ENCODE peak calls at places on chromosome 6, in nine cellular contexts. U is prostate gland, C is K562, E is transverse colon, M is HepG2, X is HCT116, F is H1, Q is GM23338, W is breast epithelium. G is an unnamed sample.

GRCh38 chr6:105151644-105152043 is 28.2 kb downstream of the POPDC3 start:
- DNase-seq in U (no peak), W (no peak), E (no peak), X (no peak), M (no peak), Q (no peak), C (no peak), F (no peak), G (no peak)

GRCh38 chr6:4910060-4910746 is 93.6 kb downstream of the RPP40 start:
- DNase-seq in C (no peak), M (no peak), W (no peak), F (no peak), Q (no peak), E (peak), U (peak), X (no peak), G (no peak)

GRCh38 chr6:32047855-32048766 is 9.9 kb downstream of the CYP21A2 start:
- DNase-seq in E (peak), M (peak), C (peak), W (peak), X (peak), F (peak), Q (peak), U (peak), G (no peak)

GRCh38 chr6:26450240-26450639 is 7.5 kb upstream of the BTN2A1 start:
- DNase-seq in E (no peak), W (no peak), Q (peak), X (no peak), C (no peak), M (no peak), U (no peak), F (no peak), G (no peak)

GRCh38 chr6:168314948-168315347 is 4.6 kb downstream of the DACT2 start:
- DNase-seq in X (no peak), W (peak), U (peak), C (no peak), F (no peak), M (no peak), Q (no peak), E (no peak), G (no peak)

GRCh38 chr6:124772733-124773319 is 189.4 kb upstream of the RNF217 start:
- DNase-seq in C (no peak), E (no peak), M (no peak), U (no peak), Q (no peak), F (no peak), W (no peak), X (no peak), G (peak)

GRCh38 chr6:26123675-26124549 is 36.7 kb downstream of the HFE start:
- DNase-seq in F (peak), M (peak), W (peak), C (peak), U (peak), E (peak), Q (peak), X (peak), G (peak)

GRCh38 chr6:56742122-56742791 is 99.6 kb upstream of the DST start:
- DNase-seq in F (no peak), W (no peak), X (no peak), U (no peak), M (peak), E (no peak), C (no peak), Q (no peak), G (no peak)

GRCh38 chr6:30615958-30616810 is 859 bp downstream of the PPP1R10 start:
- DNase-seq in F (no peak), W (peak), X (no peak), Q (peak), E (no peak), C (peak), U (no peak), M (peak), G (no peak)

GRCh38 chr6:155050311-155050710 is 55.2 kb downstream of the TIAM2 start:
- DNase-seq in U (no peak), M (no peak), F (no peak), X (no peak), E (no peak), C (no peak), Q (no peak), W (no peak), G (no peak)

GRCh38 chr6:75201901-75202672 is 3.8 kb downstream of the COL12A1 start:
- DNase-seq in C (no peak), M (no peak), E (peak), Q (peak), X (no peak), W (no peak), U (no peak), F (no peak), G (no peak)

GRCh38 chr6:25051083-25051482 is 115.3 kb upstream of the RIPOR2 start:
- DNase-seq in W (no peak), U (no peak), X (no peak), Q (no peak), M (no peak), F (no peak), E (no peak), C (no peak), G (no peak)
- TF ChIP-seq POLR2AphosphoS5 in W (no peak), U (peak), X (no peak), Q (no peak), M (no peak), F (no peak), E (no peak), C (no peak), G (no peak)

DNA sequence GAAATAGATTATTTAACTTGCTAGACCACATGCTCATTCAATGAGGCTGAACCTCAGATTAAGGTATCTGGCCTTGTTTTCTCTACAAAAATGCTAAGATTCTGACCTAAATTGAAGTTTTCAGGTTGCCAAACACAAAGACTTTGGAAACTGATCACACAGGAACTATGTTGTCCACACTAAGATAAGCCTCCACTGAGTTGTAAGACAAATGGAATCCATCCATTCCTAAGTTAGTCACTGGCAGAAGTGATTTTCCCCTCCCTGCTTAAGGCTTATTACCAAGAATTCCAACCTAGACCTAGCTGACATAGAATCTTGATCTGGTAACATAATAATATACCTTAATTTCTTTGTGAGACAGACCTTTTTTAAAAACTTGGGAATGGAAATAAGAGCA is 608.1 kb downstream of the TENT5A start:
- DNase-seq in F (no peak), E (no peak), W (no peak), M (no peak), C (no peak), U (no peak), Q (no peak), X (no peak), G (no peak)
- TF ChIP-seq POLR2AphosphoS5 in F (no peak), E (no peak), W (no peak), M (no peak), C (no peak), U (no peak), Q (no peak), X (no peak), G (no peak)

DNA sequence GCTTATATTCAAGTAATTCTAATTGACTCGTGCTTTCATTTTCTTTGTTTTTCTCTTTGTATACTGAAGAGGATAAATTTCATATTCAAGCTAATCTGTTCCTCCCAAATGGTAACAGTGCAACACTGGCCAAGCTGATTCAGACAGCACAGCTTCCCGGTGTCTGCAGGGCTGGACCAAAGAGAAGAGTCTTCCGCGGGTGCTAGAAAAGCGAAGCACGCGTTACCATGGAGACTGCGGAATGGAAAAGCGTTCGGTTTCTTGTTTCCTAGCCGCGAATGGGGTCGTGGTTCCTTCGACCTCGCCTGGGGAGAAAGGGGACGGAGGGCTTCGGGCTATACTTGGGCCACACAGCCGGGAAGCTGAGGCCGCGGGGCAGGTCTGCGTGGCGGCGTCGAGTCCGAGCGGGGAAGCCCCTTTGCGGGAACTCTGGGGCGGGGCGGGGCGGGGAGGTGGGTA is 6.2 kb upstream of the ZNF311 start:
- DNase-seq in U (peak), F (no peak), X (no peak), Q (peak), M (no peak), W (no peak), C (peak), E (peak), G (no peak)
- TF ChIP-seq POLR2AphosphoS5 in U (no peak), F (no peak), X (no peak), Q (no peak), M (no peak), W (peak), C (no peak), E (no peak), G (no peak)

DNA sequence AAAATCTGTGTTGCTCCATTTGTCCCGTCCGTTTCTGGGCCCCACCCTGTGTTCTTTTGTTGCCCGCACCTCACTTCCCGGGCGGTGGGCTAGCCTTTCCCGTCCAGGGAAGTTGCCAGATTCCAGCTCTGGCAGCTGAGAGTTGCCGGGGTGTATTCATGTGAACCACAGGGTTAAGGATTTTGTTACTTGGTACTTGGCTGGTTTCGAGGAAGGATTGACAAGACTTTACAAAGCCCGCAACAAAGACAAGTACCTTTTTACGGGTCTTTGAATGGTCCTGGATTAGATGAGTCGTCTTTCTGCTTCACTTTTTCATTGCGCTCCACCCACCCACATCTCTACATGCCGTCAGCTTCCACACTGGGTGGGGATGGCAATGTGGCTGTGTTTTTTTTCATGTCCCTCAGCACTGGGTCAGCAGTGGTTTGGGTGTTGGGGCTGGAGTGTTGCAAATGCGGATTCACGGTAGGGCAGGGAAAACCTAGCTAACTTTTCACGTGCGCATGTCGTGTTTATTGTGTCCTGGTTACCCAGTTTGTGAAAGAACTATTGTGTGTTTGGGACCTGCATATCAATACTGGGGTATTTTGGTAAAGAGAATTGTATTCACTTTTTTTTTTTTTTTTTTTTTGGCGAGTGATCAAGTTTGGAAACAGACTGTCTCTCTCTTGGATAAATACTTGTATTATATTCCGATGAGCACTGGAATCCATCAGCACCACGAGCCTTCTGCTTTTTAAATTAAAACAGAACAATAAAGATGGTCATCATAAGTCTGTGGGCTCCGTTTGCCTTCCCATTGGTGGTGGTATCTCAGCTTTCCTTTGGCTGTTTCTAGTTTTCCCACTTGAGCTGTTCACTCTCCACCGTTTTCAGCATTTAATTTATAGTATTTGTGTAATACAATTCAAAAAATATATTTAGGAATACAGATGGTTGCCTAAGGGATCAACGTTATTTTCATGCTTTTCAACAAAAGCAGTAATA is 1.2 kb downstream of the DUSP22 start:
- DNase-seq in E (peak), W (no peak), C (no peak), Q (peak), F (no peak), U (no peak), M (no peak), X (no peak), G (no peak)
- TF ChIP-seq POLR2AphosphoS5 in E (peak), W (no peak), C (no peak), Q (no peak), F (no peak), U (no peak), M (no peak), X (no peak), G (no peak)

GRCh38 chr6:16380220-16380809 is 141.9 kb downstream of the GMPR start:
- DNase-seq in E (no peak), Q (no peak), U (no peak), M (no peak), X (no peak), C (no peak), F (no peak), W (no peak), G (no peak)
- TF ChIP-seq POLR2AphosphoS5 in E (no peak), Q (no peak), U (no peak), M (no peak), X (no peak), C (no peak), F (no peak), W (no peak), G (no peak)

DNA sequence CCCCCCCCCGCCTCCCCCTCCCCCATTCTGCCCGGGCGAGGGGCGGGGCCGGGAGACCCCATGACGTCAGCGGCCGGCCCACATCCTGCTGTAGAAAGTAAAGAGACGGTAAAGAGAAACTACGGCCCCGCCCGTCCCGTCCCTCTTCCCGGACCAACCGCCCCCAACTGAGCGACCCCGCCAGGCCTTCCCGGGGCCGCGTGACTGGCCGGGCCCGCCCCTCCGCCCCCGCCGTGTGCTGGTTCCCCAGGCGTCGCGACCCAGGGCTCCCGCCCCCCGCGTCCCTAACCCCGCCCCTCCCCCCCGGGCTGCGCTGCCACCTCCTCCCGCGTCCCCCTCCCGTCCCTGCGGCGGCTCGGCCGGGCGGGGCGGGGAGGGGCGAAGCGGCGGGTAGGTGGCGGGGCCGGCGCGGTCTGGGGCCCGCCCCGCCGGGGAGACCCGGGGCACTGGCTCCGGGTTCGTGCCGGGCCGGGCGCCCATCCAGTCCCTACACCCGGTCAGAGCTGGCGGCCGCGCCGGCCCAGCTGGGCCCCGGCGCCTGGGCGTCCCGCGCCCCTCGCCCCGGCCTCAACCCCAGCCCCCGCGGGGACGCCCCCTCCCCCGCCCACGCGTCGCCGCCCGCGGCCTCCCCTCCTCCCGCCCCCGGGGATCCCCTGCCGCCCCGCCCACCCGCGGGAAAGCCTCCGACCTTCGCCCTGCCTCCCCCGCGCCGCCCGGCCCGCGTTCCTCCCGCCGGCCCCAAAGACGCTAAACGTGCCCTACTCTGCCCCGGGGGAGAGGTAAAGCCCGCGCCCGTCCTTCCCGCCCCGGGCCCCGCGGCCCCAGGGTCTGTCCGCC is 618 bp upstream of the HIVEP1 start:
- DNase-seq in E (peak), U (peak), F (peak), X (peak), C (peak), Q (peak), W (peak), M (peak), G (peak)
- TF ChIP-seq POLR2AphosphoS5 in E (peak), U (peak), F (no peak), X (peak), C (peak), Q (peak), W (no peak), M (no peak), G (no peak)

GRCh38 chr6:119308048-119308570 is 41.5 kb downstream of the MAN1A1 start:
- DNase-seq in E (no peak), W (no peak), X (peak), C (peak), U (no peak), M (peak), F (no peak), Q (peak), G (peak)
- TF ChIP-seq POLR2AphosphoS5 in E (no peak), W (no peak), X (no peak), C (no peak), U (no peak), M (peak), F (no peak), Q (no peak), G (no peak)

GRCh38 chr6:22001336-22002027 is 295.4 kb downstream of the PRL start:
- DNase-seq in W (peak), Q (no peak), E (no peak), F (no peak), C (no peak), U (peak), X (no peak), M (no peak), G (no peak)

GRCh38 chr6:21997414-21998037 is 299.3 kb downstream of the PRL start:
- DNase-seq in E (no peak), F (no peak), Q (no peak), W (no peak), C (peak), M (no peak), X (no peak), U (no peak), G (no peak)

GRCh38 chr6:21996425-21997207 is 300.2 kb downstream of the PRL start:
- DNase-seq in E (no peak), F (no peak), X (no peak), W (no peak), Q (no peak), C (peak), U (no peak), M (no peak), G (no peak)

GRCh38 chr6:21998539-21998938 is 298.3 kb downstream of the PRL start:
- DNase-seq in E (no peak), M (no peak), F (no peak), Q (no peak), C (no peak), W (no peak), U (no peak), X (no peak), G (no peak)

GRCh38 chr6:21999012-21999528 is 297.8 kb downstream of the PRL start:
- DNase-seq in W (no peak), M (no peak), C (no peak), E (no peak), U (no peak), F (no peak), X (no peak), Q (no peak), G (peak)
- TF ChIP-seq POLR2AphosphoS5 in W (no peak), M (no peak), C (no peak), E (no peak), U (no peak), F (no peak), X (no peak), Q (no peak), G (peak)